ENCODE peak calls at places on chromosomes 1 and 21, in nine cellular contexts. P is stomach, Z is vagina, I is endodermal cell, E is kidney epithelial cell, L is right atrium auricular region, H is adrenal gland, O is Panc1, F is PC-9. M is an unnamed sample.
A peak's percentile ranks its signal among the peaks of the same experiment; 100 is the strongest.

GRCh38 chr1:162629651-162630050 is 2.6 kb upstream of the DDR2 start:
- DNase-seq in P (no peak), Z (no peak), I (no peak), E (no peak), L (no peak), H (no peak), O (no peak), F (no peak), M (no peak)

GRCh38 chr21:33441489-33442477 is 38.0 kb downstream of the TMEM50B start:
- DNase-seq in P (no peak), Z (no peak), I (peak; percentile 26), E (peak; percentile 93), L (peak; percentile 63), H (peak; percentile 76), O (no peak), F (no peak), M (no peak)

GRCh38 chr1:29643281-29643680 is 407.0 kb downstream of the PTPRU start:
- DNase-seq in P (no peak), Z (no peak), I (peak; percentile 22), E (no peak), L (peak; percentile 50), H (peak; percentile 14), O (no peak), F (no peak), M (no peak)

GRCh38 chr1:101314244-101314643 is 77.4 kb downstream of the S1PR1 start:
- DNase-seq in P (no peak), Z (no peak), I (no peak), E (no peak), L (no peak), H (no peak), O (no peak), F (no peak), M (no peak)

GRCh38 chr1:111920221-111921024 is 69.0 kb downstream of the KCND3 start:
- DNase-seq in P (peak; percentile 57), Z (no peak), I (peak; percentile 36), E (no peak), L (no peak), H (no peak), O (no peak), F (no peak), M (no peak)

GRCh38 chr21:25569084-25569483 is 38.2 kb downstream of the MRPL39 start:
- DNase-seq in P (no peak), Z (no peak), I (no peak), E (no peak), L (no peak), H (no peak), O (no peak), F (no peak), M (no peak)

GRCh38 chr1:238439483-238439882 is 548.8 kb upstream of the ZP4 start:
- DNase-seq in P (no peak), Z (no peak), I (no peak), E (no peak), L (no peak), H (no peak), O (no peak), F (no peak), M (peak; percentile 1)

GRCh38 chr1:40898434-40898900 is 36.3 kb upstream of the CITED4 start:
- DNase-seq in P (peak; percentile 45), Z (no peak), I (no peak), E (peak; percentile 56), L (no peak), H (no peak), O (no peak), F (peak; percentile 91), M (no peak)

GRCh38 chr1:44375547-44375946 is 20.5 kb upstream of the ERI3 start:
- DNase-seq in P (no peak), Z (no peak), I (no peak), E (no peak), L (no peak), H (no peak), O (no peak), F (no peak), M (no peak)

GRCh38 chr21:45802956-45803612 is 159.6 kb downstream of the PCBP3 start:
- DNase-seq in P (no peak), Z (no peak), I (no peak), E (no peak), L (no peak), H (no peak), O (no peak), F (no peak), M (no peak)

GRCh38 chr1:241611063-241611462 is 29.1 kb downstream of the CHML start:
- DNase-seq in P (no peak), Z (no peak), I (no peak), E (no peak), L (no peak), H (no peak), O (no peak), F (peak; percentile 84), M (peak; percentile 9)

GRCh38 chr1:55078470-55078869 is 39.1 kb downstream of the PCSK9 start:
- DNase-seq in P (no peak), Z (no peak), I (no peak), E (no peak), L (no peak), H (no peak), O (no peak), F (no peak), M (no peak)

GRCh38 chr1:113928129-113928949 is 785 bp upstream of the HIPK1 start:
- DNase-seq in P (no peak), Z (no peak), I (no peak), E (no peak), L (no peak), H (no peak), O (no peak), F (peak; percentile 72), M (no peak)

GRCh38 chr21:42986125-42986783 is 11.9 kb downstream of the PKNOX1 start:
- DNase-seq in P (no peak), Z (no peak), I (no peak), E (no peak), L (no peak), H (no peak), O (no peak), F (no peak), M (no peak)

GRCh38 chr1:167681024-167681423 is 40.8 kb upstream of the MPZL1 start:
- DNase-seq in P (no peak), Z (no peak), I (no peak), E (no peak), L (no peak), H (no peak), O (no peak), F (peak; percentile 12), M (no peak)

GRCh38 chr1:59215766-59216291 is 81.1 kb upstream of the FGGY start:
- DNase-seq in P (no peak), Z (no peak), I (no peak), E (no peak), L (no peak), H (no peak), O (no peak), F (peak; percentile 39), M (no peak)

GRCh38 chr1:173779946-173780345 is 44.5 kb upstream of the DARS2 start:
- DNase-seq in P (no peak), Z (no peak), I (no peak), E (no peak), L (no peak), H (no peak), O (no peak), F (no peak), M (no peak)

GRCh38 chr1:32967863-32968571 is 3.4 kb upstream of the RNF19B start:
- DNase-seq in P (no peak), Z (no peak), I (no peak), E (no peak), L (peak; percentile 53), H (no peak), O (no peak), F (no peak), M (no peak)

DNA sequence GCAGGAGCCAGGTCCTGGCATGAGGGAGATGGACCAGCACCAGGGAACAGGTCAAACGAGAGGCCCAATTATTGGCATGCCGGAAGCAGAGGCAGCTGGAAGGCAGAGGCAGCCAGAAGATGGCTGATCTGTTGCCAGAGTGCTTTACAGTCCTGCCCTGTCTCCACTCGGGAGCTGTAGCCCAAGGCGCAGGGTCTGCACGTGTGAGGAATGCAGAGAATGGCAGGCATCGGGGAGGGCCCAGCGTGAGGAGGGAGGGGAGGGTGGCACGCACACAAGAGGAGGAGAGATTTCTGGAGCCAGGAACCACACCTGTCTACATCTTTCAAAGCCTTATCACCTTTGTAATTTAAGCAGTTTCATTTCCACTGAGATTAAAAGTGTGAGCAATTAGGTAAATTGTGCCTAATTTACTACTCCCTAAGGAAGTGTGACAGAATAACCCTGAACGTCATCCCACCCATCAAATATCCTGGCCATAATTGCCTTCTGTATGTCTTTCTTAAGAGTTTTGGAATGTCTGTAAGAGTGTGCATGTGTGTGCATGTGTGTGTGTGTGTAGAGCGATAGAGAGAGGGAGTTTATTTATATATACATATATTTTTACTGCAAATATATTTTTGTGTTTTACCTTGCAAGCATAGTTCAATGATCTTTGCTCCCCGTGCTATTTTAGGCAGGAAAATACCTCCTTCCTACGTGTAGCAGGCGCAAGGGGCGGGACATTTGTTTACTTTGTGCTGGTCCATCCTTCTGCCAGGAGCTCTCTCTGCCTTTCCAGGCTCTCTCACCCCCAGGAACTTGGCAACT is 125.5 kb upstream of the SERBP1 start:
- DNase-seq in P (no peak), Z (no peak), I (peak; percentile 68), E (no peak), L (no peak), H (no peak), O (no peak), F (no peak), M (peak; percentile 60)
- H3K4me3 ChIP-seq in P (no peak overlapping the region), Z (no peak overlapping the region), I (no peak overlapping the region), E (no peak overlapping the region), L (no peak overlapping the region), H (no peak overlapping the region), O (no peak overlapping the region), F (no peak overlapping the region), M (no peak overlapping the region)

DNA sequence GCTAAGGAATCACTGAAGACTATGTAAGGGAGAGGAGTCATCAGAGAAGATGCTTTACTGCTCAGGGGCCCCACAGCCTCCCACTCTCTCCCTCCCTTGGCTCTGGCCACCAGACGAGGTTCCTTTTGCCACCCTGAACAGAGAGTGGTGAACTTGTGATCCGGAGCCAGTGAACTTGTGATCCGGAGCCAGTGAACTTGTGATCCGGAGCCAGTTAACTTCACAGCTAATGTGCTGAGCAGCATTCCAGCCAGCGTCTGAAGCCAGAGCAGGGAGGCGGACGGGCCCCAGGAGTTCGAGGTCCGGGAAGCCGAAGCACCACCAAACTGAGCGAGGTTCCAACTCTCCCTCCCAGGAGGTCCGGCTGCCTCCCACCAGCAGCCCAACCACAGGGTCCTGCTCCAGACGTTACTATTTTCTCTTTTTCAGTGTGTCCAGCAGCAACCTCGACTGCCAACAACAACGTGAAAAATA is 85.9 kb downstream of the SYF2 start:
- DNase-seq in P (no peak), Z (no peak), I (no peak), E (no peak), L (no peak), H (no peak), O (no peak), F (no peak), M (peak; percentile 12)
- H3K27me3 ChIP-seq in P (peaks cover 32% of the 10 kb centered on the region), Z (no peaks in the 10 kb centered on the region), I (no peaks in the 10 kb centered on the region), E (peaks cover 11% of the 10 kb centered on the region), L (no peaks in the 10 kb centered on the region), H (peaks cover 24% of the 10 kb centered on the region), O (peaks cover 4% of the 10 kb centered on the region), F (peaks cover 46% of the 10 kb centered on the region), M (no peaks in the 10 kb centered on the region)

GRCh38 chr1:159921700-159922498 is 3.4 kb downstream of the TAGLN2 start:
- DNase-seq in P (no peak), Z (no peak), I (peak; percentile 45), E (no peak), L (no peak), H (no peak), O (no peak), F (no peak), M (no peak)
- H3K4me3 ChIP-seq in P (peak overlapping the region; percentile 82), Z (peak overlapping the region; percentile 96), I (peak overlapping the region; percentile 94), E (no peak overlapping the region), L (peak overlapping the region; percentile 87), H (no peak overlapping the region), O (peak overlapping the region; percentile 96), F (peak overlapping the region; percentile 93), M (no peak overlapping the region)

GRCh38 chr1:201088395-201088794 is 23.8 kb downstream of the CACNA1S start:
- DNase-seq in P (no peak), Z (no peak), I (no peak), E (no peak), L (no peak), H (no peak), O (no peak), F (no peak), M (no peak)
- H3K27me3 ChIP-seq in P (peaks cover 10% of the 10 kb centered on the region), Z (no peaks in the 10 kb centered on the region), I (peaks cover 2% of the 10 kb centered on the region), E (peaks cover 3% of the 10 kb centered on the region), L (no peaks in the 10 kb centered on the region), H (no peaks in the 10 kb centered on the region), O (peaks cover 5% of the 10 kb centered on the region), F (peaks cover 53% of the 10 kb centered on the region), M (no peaks in the 10 kb centered on the region)

M was measured in H7.